ENCODE peak calls at places on chromosome X, in seven cellular contexts. U is testis, X is left lung, F is RWPE1, P is nephron progenitor cell, V is GM10248, K is prostate gland. R is an unnamed sample.

GRCh38 chrX:70453024-70453618 is 8.5 kb downstream of the DLG3 start:
- DNase-seq in U (no peak), X (no peak), F (no peak), P (no peak), V (no peak), K (no peak), R (no peak)

GRCh38 chrX:20547649-20548051 is 280.9 kb upstream of the RPS6KA3 start:
- DNase-seq in U (no peak), X (no peak), F (no peak), P (peak; percentile 16), V (peak; percentile 3), K (peak; percentile 4), R (no peak)

GRCh38 chrX:47235691-47236103 is 2.9 kb downstream of the USP11 start:
- DNase-seq in U (no peak), X (no peak), F (no peak), P (no peak), V (no peak), K (no peak), R (no peak)

GRCh38 chrX:70253377-70254062 is 6.5 kb downstream of the P2RY4 start:
- DNase-seq in U (no peak), X (no peak), F (peak; percentile 61), P (no peak), V (no peak), K (no peak), R (no peak)

GRCh38 chrX:153631346-153631745 is 15.7 kb upstream of the DUSP9 start:
- DNase-seq in U (no peak), X (no peak), F (no peak), P (no peak), V (no peak), K (no peak), R (no peak)

GRCh38 chrX:17022205-17022604 is 75.7 kb downstream of the REPS2 start:
- DNase-seq in U (no peak), X (no peak), F (no peak), P (no peak), V (no peak), K (no peak), R (no peak)

GRCh38 chrX:43121637-43122036 is 343.7 kb upstream of the PPP1R2C start:
- DNase-seq in U (peak; percentile 20), X (no peak), F (no peak), P (no peak), V (no peak), K (no peak), R (no peak)

GRCh38 chrX:153831435-153832150 is 1.2 kb upstream of the PDZD4 start:
- DNase-seq in U (no peak), X (no peak), F (no peak), P (no peak), V (peak; percentile 10), K (no peak), R (no peak)

GRCh38 chrX:1451676-1452496 is 823 bp downstream of the ASMTL start:
- DNase-seq in U (peak; percentile 11), X (no peak), F (no peak), P (peak; percentile 27), V (no peak), K (no peak), R (peak; percentile 79)

GRCh38 chrX:14529288-14529989 is at the start of gene GLRA2:
- DNase-seq in U (peak; percentile 33), X (no peak), F (peak; percentile 18), P (peak; percentile 69), V (no peak), K (no peak), R (no peak)

GRCh38 chrX:31547416-31547815 is 475.6 kb upstream of the FTHL17 start:
- DNase-seq in U (no peak), X (no peak), F (no peak), P (no peak), V (no peak), K (no peak), R (no peak)

GRCh38 chrX:133323450-133323849 is 91.8 kb downstream of the GPC4 start:
- DNase-seq in U (no peak), X (no peak), F (no peak), P (no peak), V (no peak), K (no peak), R (no peak)

GRCh38 chrX:108456971-108457477 is 17.4 kb downstream of the COL4A5 start:
- DNase-seq in U (no peak), X (no peak), F (no peak), P (no peak), V (no peak), K (no peak), R (no peak)

GRCh38 chrX:71532078-71532752 is 689 bp upstream of the OGT start:
- DNase-seq in U (peak; percentile 16), X (no peak), F (no peak), P (no peak), V (no peak), K (no peak), R (no peak)

GRCh38 chrX:109624022-109624421 is 950 bp downstream of the KCNE5 start:
- DNase-seq in U (no peak), X (no peak), F (no peak), P (no peak), V (no peak), K (no peak), R (no peak)

GRCh38 chrX:51144828-51145442 is 187.7 kb upstream of the NUDT10 start:
- DNase-seq in U (peak; percentile 53), X (no peak), F (peak; percentile 5), P (peak; percentile 47), V (peak; percentile 21), K (peak; percentile 19), R (no peak)

GRCh38 chrX:135373357-135373756 is 48.4 kb upstream of the SMIM10L2A start:
- DNase-seq in U (no peak), X (no peak), F (no peak), P (no peak), V (no peak), K (no peak), R (no peak)

GRCh38 chrX:139120760-139121159 is 409.2 kb upstream of the FGF13 start:
- DNase-seq in U (no peak), X (no peak), F (peak; percentile 8), P (no peak), V (no peak), K (no peak), R (no peak)

GRCh38 chrX:22128961-22129360 is 96.8 kb downstream of the PHEX start:
- DNase-seq in U (no peak), X (no peak), F (no peak), P (no peak), V (no peak), K (no peak), R (no peak)

GRCh38 chrX:15524417-15524816 is 23.8 kb downstream of the BMX start:
- DNase-seq in U (no peak), X (no peak), F (no peak), P (no peak), V (no peak), K (no peak), R (no peak)

GRCh38 chrX:56762707-56763555 is 33.9 kb downstream of the NBDY start:
- DNase-seq in U (no peak), X (no peak), F (no peak), P (no peak), V (peak; percentile 6), K (no peak), R (peak; percentile 29)

GRCh38 chrX:56764975-56765791 is 36.1 kb downstream of the NBDY start:
- DNase-seq in U (no peak), X (no peak), F (no peak), P (no peak), V (peak; percentile 44), K (no peak), R (peak; percentile 35)

GRCh38 chrX:56765816-56766553 is 36.9 kb downstream of the NBDY start:
- DNase-seq in U (no peak), X (no peak), F (no peak), P (no peak), V (peak; percentile 24), K (no peak), R (no peak)

GRCh38 chrX:56763556-56764152 is 34.6 kb downstream of the NBDY start:
- DNase-seq in U (no peak), X (no peak), F (no peak), P (peak; percentile 58), V (peak; percentile 48), K (no peak), R (peak; percentile 75)

GRCh38 chrX:56764153-56764974 is 35.3 kb downstream of the NBDY start:
- DNase-seq in U (peak; percentile 45), X (no peak), F (peak; percentile 27), P (peak; percentile 66), V (peak; percentile 65), K (peak; percentile 31), R (peak; percentile 80)
- TF ChIP-seq CTCF in U (peak; percentile 21), X (peak; percentile 36), F (peak; percentile 41), P (peak; percentile 55), V (peak; percentile 36), K (peak; percentile 38), R (peak; percentile 77)

DNA sequence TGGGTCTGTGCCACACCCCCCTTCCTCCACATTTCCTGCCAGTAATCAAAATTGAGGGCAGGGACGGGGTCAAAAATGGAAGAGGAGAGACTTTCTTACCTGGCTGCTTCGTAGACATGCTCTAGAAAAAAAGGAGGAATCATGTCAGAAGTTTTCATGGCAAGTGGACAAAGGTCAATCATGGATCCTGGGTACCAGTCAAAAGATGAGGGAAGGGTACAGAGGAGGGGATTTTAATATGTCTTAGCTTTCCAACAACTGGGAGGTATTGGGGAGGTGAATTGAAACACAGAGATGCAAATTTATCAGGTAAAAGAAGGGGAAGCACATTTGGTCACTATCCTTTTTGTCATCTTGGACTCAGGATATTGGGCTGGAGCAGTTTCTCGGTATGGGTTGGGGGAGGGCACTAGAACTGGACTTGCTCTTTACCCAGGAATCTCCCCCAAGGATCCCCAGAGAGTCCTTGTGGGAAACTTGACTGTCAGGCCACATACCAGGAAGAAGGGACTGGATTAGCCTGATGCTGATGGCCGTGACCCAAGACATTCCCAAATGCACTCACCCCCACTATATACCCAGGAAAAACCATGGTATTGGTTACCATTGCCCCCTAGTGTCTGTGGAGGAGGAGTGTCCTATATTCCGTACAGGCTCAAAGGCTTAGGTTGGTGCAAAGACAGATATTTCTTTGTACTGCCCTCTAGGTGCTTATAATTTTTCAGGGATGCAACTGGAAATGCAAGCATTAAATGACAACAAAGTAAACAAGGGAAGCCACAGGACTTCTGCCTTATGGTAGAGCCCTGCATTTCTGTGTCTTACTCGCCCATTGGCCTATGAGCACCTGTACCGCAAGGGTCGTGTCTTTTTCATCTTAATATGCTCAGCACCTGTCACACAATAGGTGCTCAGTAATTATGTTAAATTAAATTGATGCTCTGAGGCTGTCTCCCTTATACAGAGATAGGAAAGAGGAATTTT is 16.8 kb downstream of the VSIG4 start:
- DNase-seq in U (no peak), X (no peak), F (no peak), P (no peak), V (no peak), K (no peak), R (no peak)
- TF ChIP-seq CTCF in U (no peak), X (no peak), F (no peak), P (no peak), V (peak; percentile 12), K (no peak), R (no peak)

GRCh38 chrX:107102980-107103379 is 15.6 kb downstream of the RBM41 start:
- DNase-seq in U (no peak), X (no peak), F (no peak), P (no peak), V (no peak), K (no peak), R (no peak)
- TF ChIP-seq CTCF in U (no peak), X (no peak), F (no peak), P (no peak), V (no peak), K (no peak), R (peak; percentile 51)

DNA sequence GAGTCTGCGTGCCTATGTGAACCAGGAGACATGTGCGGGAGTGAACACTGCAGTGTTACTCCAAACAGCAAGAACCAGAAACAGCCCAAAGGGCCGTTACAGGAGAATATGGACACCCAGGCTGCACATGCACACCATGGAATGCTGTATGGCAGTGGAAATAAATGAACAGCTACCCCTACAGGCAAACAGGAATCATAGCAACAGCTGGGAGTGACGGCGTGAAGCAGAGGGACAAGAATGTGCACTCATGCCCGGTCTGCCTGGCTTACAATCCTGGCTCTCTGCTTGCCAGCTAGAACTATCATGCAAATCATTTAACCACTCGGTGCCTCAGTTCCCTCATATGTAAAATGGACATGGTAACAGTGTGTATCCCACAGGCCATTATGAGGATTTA is 16.6 kb downstream of the GPKOW start:
- DNase-seq in U (peak; percentile 27), X (no peak), F (no peak), P (peak; percentile 25), V (no peak), K (no peak), R (no peak)
- TF ChIP-seq CTCF in U (peak; percentile 22), X (peak; percentile 22), F (peak; percentile 21), P (peak; percentile 30), V (peak; percentile 16), K (no peak), R (peak; percentile 68)